ENCODE peak calls at places on chromosomes 16 and 17, in ten cellular contexts. E is activated naive CD4-positive, alpha-beta T cell treated with anti-CD3 and anti-CD28 coated beads for 36 hours; N is Right ventricle myocardium superior; S is astrocyte of the cerebellum; C is ecto neural progenitor cell; K is CD8-positive, alpha-beta T cell; F is stimulated activated CD8-positive, alpha-beta memory T cell treated with anti-CD3 and anti-CD28 coated beads, Interleukin-7, amount 100 ng/mL, for 1 hour; P is hippocampal formation; J is T-helper 22 cell; Y is endothelial cell. B is an unnamed sample.

GRCh38 chr16:4667203-4667983 is 26.0 kb upstream of the NUDT16L1 start:
- DNase-seq in E (no peak), N (no peak), S (no peak), C (no peak), K (no peak), F (no peak), P (no peak), J (no peak), Y (no peak), B (no peak)

GRCh38 chr17:81429813-81430510 is 34.7 kb downstream of the BAHCC1 start:
- DNase-seq in E (no peak), N (peak), S (no peak), C (peak), K (no peak), F (no peak), P (peak), J (no peak), Y (no peak), B (peak)

GRCh38 chr16:48499822-48500440 is 110.0 kb downstream of the N4BP1 start:
- DNase-seq in E (no peak), N (no peak), S (peak), C (no peak), K (no peak), F (no peak), P (peak), J (no peak), Y (no peak), B (peak)

GRCh38 chr17:51372345-51373004 is 112.1 kb downstream of the UTP18 start:
- DNase-seq in E (peak), N (no peak), S (no peak), C (no peak), K (no peak), F (no peak), P (peak), J (no peak), Y (peak), B (peak)

GRCh38 chr17:75848523-75849303 is 4.5 kb upstream of the UNC13D start:
- DNase-seq in E (peak), N (peak), S (no peak), C (peak), K (peak), F (peak), P (peak), J (peak), Y (peak), B (peak)

GRCh38 chr16:77660311-77660710 is 62.0 kb upstream of the NUDT7 start:
- DNase-seq in E (no peak), N (no peak), S (peak), C (no peak), K (no peak), F (no peak), P (no peak), J (no peak), Y (peak), B (peak)

GRCh38 chr17:42277342-42277712 is 1.1 kb upstream of the STAT5B start:
- DNase-seq in E (peak), N (no peak), S (no peak), C (no peak), K (no peak), F (no peak), P (no peak), J (no peak), Y (no peak), B (no peak)

GRCh38 chr16:17396762-17397498 is 73.8 kb downstream of the XYLT1 start:
- DNase-seq in E (no peak), N (no peak), S (no peak), C (no peak), K (no peak), F (no peak), P (no peak), J (peak), Y (no peak), B (peak)

GRCh38 chr16:12079411-12079965 is 103.0 kb downstream of the SNX29 start:
- DNase-seq in E (no peak), N (no peak), S (no peak), C (no peak), K (no peak), F (no peak), P (no peak), J (no peak), Y (no peak), B (no peak)

GRCh38 chr16:8634991-8635736 is 13.7 kb downstream of the METTL22 start:
- DNase-seq in E (no peak), N (no peak), S (no peak), C (peak), K (no peak), F (no peak), P (no peak), J (no peak), Y (peak), B (no peak)

GRCh38 chr16:19843371-19843770 is 41.3 kb downstream of the GPRC5B start:
- DNase-seq in E (no peak), N (no peak), S (no peak), C (no peak), K (no peak), F (no peak), P (no peak), J (no peak), Y (no peak), B (no peak)

GRCh38 chr17:55241097-55241496 is 23.7 kb upstream of the HLF start:
- DNase-seq in E (no peak), N (no peak), S (no peak), C (no peak), K (no peak), F (no peak), P (no peak), J (no peak), Y (no peak), B (no peak)